ENCODE peak calls at places on chromosomes 16 and 17, in seven cellular contexts. V is breast epithelium, I is ovary, R is psoas muscle, U is endothelial cell of umbilical vein, T is heart right ventricle, Q is GM23338. Y is an unnamed sample.
A peak's percentile ranks its signal among the peaks of the same experiment; 100 is the strongest.

GRCh38 chr17:81727324-81728031 is 15.4 kb downstream of the SLC25A10 start:
- DNase-seq in V (peak; percentile 49), I (no peak), R (no peak), U (no peak), T (no peak), Q (no peak), Y (no peak)

GRCh38 chr17:46020998-46021397 is 21.9 kb downstream of the STH start:
- DNase-seq in V (no peak), I (no peak), R (no peak), U (no peak), T (no peak), Q (peak; percentile 40), Y (no peak)

GRCh38 chr17:70168044-70168978 is 1.0 kb upstream of the KCNJ2 start:
- DNase-seq in V (peak; percentile 55), I (peak; percentile 58), R (peak; percentile 50), U (peak; percentile 96), T (peak; percentile 29), Q (peak; percentile 84), Y (peak; percentile 49)

GRCh38 chr16:35102780-35103403 is 1643.5 kb downstream of the TP53TG3F start:
- DNase-seq in V (no peak), I (no peak), R (no peak), U (no peak), T (no peak), Q (peak; percentile 16), Y (no peak)

GRCh38 chr17:59304811-59305210 is 26.6 kb upstream of the YPEL2 start:
- DNase-seq in V (no peak), I (no peak), R (no peak), U (no peak), T (no peak), Q (no peak), Y (no peak)

GRCh38 chr17:34572483-34572882 is 6.9 kb upstream of the TMEM132E start:
- DNase-seq in V (no peak), I (no peak), R (no peak), U (no peak), T (no peak), Q (no peak), Y (no peak)

GRCh38 chr17:41907185-41907556 is 11.6 kb downstream of the ACLY start:
- DNase-seq in V (no peak), I (no peak), R (no peak), U (no peak), T (no peak), Q (no peak), Y (no peak)

GRCh38 chr17:31825961-31826691 is 32.9 kb downstream of the COPRS start:
- DNase-seq in V (peak; percentile 42), I (no peak), R (peak; percentile 41), U (no peak), T (no peak), Q (no peak), Y (no peak)

GRCh38 chr17:52546990-52547389 is 388.5 kb upstream of the CA10 start:
- DNase-seq in V (no peak), I (no peak), R (no peak), U (no peak), T (no peak), Q (no peak), Y (no peak)

GRCh38 chr17:82317394-82318168 is at the start of gene CD7:
- DNase-seq in V (no peak), I (no peak), R (no peak), U (no peak), T (peak; percentile 8), Q (no peak), Y (no peak)

GRCh38 chr17:77753246-77753645 is 205.3 kb upstream of the TNRC6C start:
- DNase-seq in V (no peak), I (no peak), R (no peak), U (no peak), T (no peak), Q (no peak), Y (no peak)

GRCh38 chr17:74042744-74043486 is 160.6 kb upstream of the RPL38 start:
- DNase-seq in V (peak; percentile 79), I (no peak), R (peak; percentile 70), U (no peak), T (no peak), Q (no peak), Y (peak; percentile 43)

GRCh38 chr17:10428781-10429180 is 7.0 kb upstream of the MYH8 start:
- DNase-seq in V (no peak), I (no peak), R (no peak), U (no peak), T (no peak), Q (no peak), Y (no peak)

GRCh38 chr17:40251576-40251975 is 32.5 kb downstream of the WIPF2 start:
- DNase-seq in V (no peak), I (no peak), R (no peak), U (peak; percentile 88), T (no peak), Q (no peak), Y (no peak)

GRCh38 chr17:66357037-66357436 is 54.6 kb downstream of the PRKCA start:
- DNase-seq in V (no peak), I (no peak), R (no peak), U (no peak), T (no peak), Q (no peak), Y (no peak)

GRCh38 chr17:37465058-37465616 is 24.6 kb upstream of the DUSP14 start:
- DNase-seq in V (no peak), I (no peak), R (no peak), U (peak; percentile 88), T (no peak), Q (no peak), Y (no peak)

GRCh38 chr17:3754458-3755334 is 31.0 kb downstream of the HASPIN start:
- DNase-seq in V (peak; percentile 96), I (peak; percentile 39), R (no peak), U (no peak), T (no peak), Q (peak; percentile 100), Y (peak; percentile 8)

GRCh38 chr16:8855972-8856371 is 12.8 kb downstream of the CARHSP1 start:
- DNase-seq in V (no peak), I (peak; percentile 4), R (no peak), U (no peak), T (no peak), Q (no peak), Y (no peak)

GRCh38 chr16:85252461-85252860 is 140.2 kb upstream of the CIBAR2 start:
- DNase-seq in V (no peak), I (no peak), R (no peak), U (no peak), T (no peak), Q (no peak), Y (no peak)

GRCh38 chr17:57924677-57925076 is 30.5 kb downstream of the CUEDC1 start:
- DNase-seq in V (no peak), I (no peak), R (no peak), U (no peak), T (no peak), Q (no peak), Y (no peak)

GRCh38 chr17:60065867-60066266 is 12.9 kb downstream of the HEATR6 start:
- DNase-seq in V (no peak), I (no peak), R (no peak), U (peak; percentile 63), T (no peak), Q (no peak), Y (no peak)

GRCh38 chr16:74892574-74893461 is 92.1 kb downstream of the WDR59 start:
- DNase-seq in V (no peak), I (no peak), R (no peak), U (no peak), T (no peak), Q (no peak), Y (no peak)

GRCh38 chr17:17106716-17107115 is 64.5 kb downstream of the MPRIP start:
- DNase-seq in V (no peak), I (no peak), R (no peak), U (no peak), T (no peak), Q (no peak), Y (no peak)

GRCh38 chr17:49516190-49516589 is 21.1 kb downstream of the NGFR start:
- DNase-seq in V (no peak), I (no peak), R (no peak), U (no peak), T (no peak), Q (no peak), Y (no peak)
- H3K27ac ChIP-seq in V (peak overlapping the region; percentile 94), I (peak overlapping the region; percentile 81), R (peak overlapping the region; percentile 72), U (no peak overlapping the region), T (peak overlapping the region; percentile 82), Q (no peak overlapping the region), Y (peak overlapping the region; percentile 48)

DNA sequence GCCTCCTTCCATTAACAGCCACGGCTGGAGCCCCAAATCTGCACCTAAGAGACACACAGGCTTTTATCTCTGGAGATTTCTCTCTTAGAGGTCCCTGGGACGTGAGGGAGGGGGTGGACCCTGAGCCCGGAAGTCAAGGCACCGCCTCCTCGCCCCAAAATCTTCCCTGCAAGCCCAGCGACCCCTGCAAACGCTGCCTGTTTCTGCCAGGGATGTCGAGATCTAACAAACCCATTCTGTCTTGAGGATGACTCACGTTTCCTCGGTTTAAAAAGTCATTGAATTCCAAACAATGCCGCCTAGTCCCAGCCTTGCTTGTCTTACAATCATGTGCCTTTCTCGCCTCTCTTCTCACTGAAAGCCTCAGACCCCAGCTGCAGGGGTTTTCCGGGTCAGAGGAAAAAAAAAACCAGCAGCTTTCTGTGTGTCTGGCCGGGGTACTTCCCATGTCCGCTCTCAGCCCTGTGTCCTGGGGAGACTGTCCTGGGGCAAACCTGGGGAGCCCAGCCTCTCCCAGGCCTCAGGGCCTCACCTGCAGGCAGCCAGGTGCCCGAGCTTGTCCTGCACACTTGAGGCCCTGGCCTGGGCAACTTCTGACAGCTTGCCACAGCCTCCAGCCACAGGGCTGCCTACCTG is 15.4 kb downstream of the ARL2BP start:
- DNase-seq in V (no peak), I (no peak), R (no peak), U (peak; percentile 98), T (no peak), Q (peak; percentile 79), Y (no peak)
- H3K27ac ChIP-seq in V (peak overlapping the region; percentile 70), I (no peak overlapping the region), R (peak overlapping the region; percentile 23), U (peak overlapping the region; percentile 92), T (peak overlapping the region; percentile 69), Q (peak overlapping the region; percentile 74), Y (peak overlapping the region; percentile 93)

GRCh38 chr16:57299719-57300386 is 15.4 kb upstream of the PLLP start:
- DNase-seq in V (peak; percentile 90), I (peak; percentile 88), R (peak; percentile 85), U (peak; percentile 95), T (peak; percentile 84), Q (peak; percentile 94), Y (peak; percentile 77)
- H3K27ac ChIP-seq in V (peak overlapping the region; percentile 91), I (peak overlapping the region; percentile 84), R (peak overlapping the region; percentile 84), U (peak overlapping the region; percentile 35), T (peak overlapping the region; percentile 94), Q (peak overlapping the region; percentile 35), Y (peak overlapping the region; percentile 91)

GRCh38 chr16:1333854-1334719 is 642 bp downstream of the BAIAP3 start:
- DNase-seq in V (no peak), I (no peak), R (no peak), U (no peak), T (no peak), Q (peak; percentile 59), Y (no peak)

GRCh38 chr16:1331712-1332617 is 1.5 kb upstream of the BAIAP3 start:
- DNase-seq in V (peak; percentile 83), I (no peak), R (peak; percentile 56), U (peak; percentile 30), T (peak; percentile 64), Q (peak; percentile 99), Y (no peak)

GRCh38 chr16:1333149-1333812 is at the start of gene BAIAP3:
- DNase-seq in V (no peak), I (no peak), R (peak; percentile 60), U (no peak), T (peak; percentile 66), Q (peak; percentile 77), Y (no peak)

GRCh38 chr16:1330931-1331711 is 2.3 kb upstream of the BAIAP3 start:
- DNase-seq in V (no peak), I (no peak), R (no peak), U (no peak), T (no peak), Q (no peak), Y (no peak)

GRCh38 chr16:1332618-1333148 is 762 bp upstream of the BAIAP3 start:
- DNase-seq in V (no peak), I (no peak), R (no peak), U (no peak), T (no peak), Q (peak; percentile 39), Y (no peak)
- H3K27ac ChIP-seq in V (peak overlapping the region; percentile 89), I (no peak overlapping the region), R (no peak overlapping the region), U (no peak overlapping the region), T (peak overlapping the region; percentile 21), Q (no peak overlapping the region), Y (no peak overlapping the region)